ENCODE peak calls at places on chromosomes 13 and 19, in eight cellular contexts. N, G, Y, V, R, U, Z and O are unnamed samples.

GRCh38 chr19:34428549-34429285 is 536 bp downstream of the UBA2 start:
- DNase-seq in G (peak; percentile 51), V (no peak), Z (peak; percentile 85), U (peak; percentile 77), R (no peak), N (peak; percentile 10), Y (peak; percentile 17), O (peak; percentile 59)

GRCh38 chr13:82224806-82225205 is 1657.5 kb downstream of the SLITRK1 start:
- DNase-seq in U (no peak), V (no peak), N (no peak), G (no peak), R (no peak), Z (no peak), Y (no peak), O (no peak)

GRCh38 chr13:85266331-85266730 is 532.9 kb downstream of the SLITRK6 start:
- DNase-seq in R (no peak), G (no peak), U (no peak), Y (no peak), N (no peak), V (no peak), Z (no peak), O (no peak)

GRCh38 chr13:113049521-113049941 is 56.1 kb upstream of the F7 start:
- DNase-seq in Y (no peak), R (no peak), G (peak; percentile 31), V (no peak), Z (peak; percentile 77), N (peak; percentile 42), U (peak; percentile 17), O (peak; percentile 40)

GRCh38 chr19:15432629-15433518 is 14.1 kb upstream of the AKAP8L start:
- DNase-seq in V (peak; percentile 72), Z (peak; percentile 98), U (peak; percentile 98), R (peak; percentile 92), Y (peak; percentile 94), G (peak; percentile 86), N (peak; percentile 93), O (peak; percentile 95)

GRCh38 chr13:38308736-38309135 is 40.9 kb upstream of the UFM1 start:
- DNase-seq in V (peak; percentile 1), Y (no peak), U (peak; percentile 89), G (no peak), N (no peak), R (no peak), Z (no peak), O (no peak)

GRCh38 chr19:2188708-2189385 is 25.1 kb downstream of the DOT1L start:
- DNase-seq in V (peak; percentile 15), G (no peak), Y (no peak), U (peak; percentile 88), N (no peak), R (no peak), Z (no peak), O (no peak)

GRCh38 chr19:21947775-21948174 is 63.0 kb downstream of the ZNF208 start:
- DNase-seq in G (no peak), R (no peak), Y (no peak), N (no peak), Z (no peak), U (no peak), V (no peak), O (no peak)

GRCh38 chr19:28710278-28710677 is 502.7 kb downstream of the UQCRFS1 start:
- DNase-seq in Y (no peak), Z (no peak), R (no peak), G (no peak), U (peak; percentile 71), N (no peak), V (peak; percentile 20), O (no peak)

GRCh38 chr13:108944760-108945159 is 315.3 kb downstream of the MYO16 start:
- DNase-seq in R (no peak), V (no peak), G (no peak), U (peak; percentile 88), N (no peak), Y (no peak), Z (no peak), O (no peak)

GRCh38 chr19:15303105-15303780 is 29.1 kb downstream of the BRD4 start:
- DNase-seq in G (no peak), Y (no peak), U (peak; percentile 58), V (no peak), Z (no peak), N (no peak), R (no peak), O (no peak)

GRCh38 chr13:111216166-111216960 is 101.3 kb downstream of the ARHGEF7 start:
- DNase-seq in R (no peak), Z (peak; percentile 82), V (no peak), N (no peak), U (peak; percentile 33), G (no peak), Y (no peak), O (no peak)

GRCh38 chr19:36821758-36822157 is 16.4 kb downstream of the ZNF790 start:
- DNase-seq in G (no peak), Y (no peak), R (no peak), V (no peak), N (no peak), U (no peak), Z (no peak), O (no peak)

GRCh38 chr13:64234255-64234654 is 2818.6 kb upstream of the PCDH20 start:
- DNase-seq in U (no peak), R (no peak), Z (no peak), Y (no peak), N (no peak), G (no peak), V (no peak), O (no peak)

GRCh38 chr19:48318286-48318987 is 6.9 kb upstream of the EMP3 start:
- DNase-seq in Z (no peak), R (no peak), G (no peak), Y (no peak), U (no peak), N (no peak), V (no peak), O (no peak)

GRCh38 chr13:74406439-74406838 is 272.2 kb upstream of the KLF12 start:
- DNase-seq in G (no peak), V (no peak), R (no peak), Y (no peak), N (no peak), U (peak; percentile 23), Z (no peak), O (no peak)

GRCh38 chr19:10292206-10292788 is 2.5 kb downstream of the ICAM5 start:
- DNase-seq in N (peak; percentile 64), V (no peak), R (peak; percentile 75), G (peak; percentile 71), Z (peak; percentile 94), Y (peak; percentile 54), U (peak; percentile 91), O (peak; percentile 94)

DNA sequence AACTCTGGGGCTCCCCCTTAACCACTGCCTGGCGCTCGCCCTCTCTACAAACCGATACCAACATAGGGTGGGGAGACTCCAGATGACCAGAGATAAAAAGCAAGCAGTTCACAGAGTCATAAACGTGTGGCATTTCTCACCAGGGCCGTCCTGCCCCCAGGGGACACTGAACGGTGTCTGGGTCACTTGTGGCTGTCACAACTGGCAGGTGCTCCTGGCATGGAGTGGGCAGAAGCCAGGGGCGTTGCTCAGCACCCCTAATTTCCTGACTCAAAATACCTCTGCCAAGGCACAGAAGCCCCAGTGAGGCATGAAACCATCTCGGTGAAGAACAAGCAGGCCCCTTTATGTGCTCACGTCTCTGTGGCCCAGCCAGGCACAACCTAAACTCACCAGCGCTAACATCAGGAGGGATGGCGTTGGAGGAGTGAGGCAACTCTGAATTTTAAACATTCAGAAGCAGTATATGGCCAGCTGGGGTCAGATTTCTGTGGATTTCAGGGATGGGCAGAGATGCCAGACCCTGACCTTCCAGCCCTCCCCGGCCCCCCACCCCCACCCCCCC is 1.8 kb downstream of the PIP5K1C start:
- DNase-seq in U (peak; percentile 52), Y (no peak), V (no peak), N (no peak), R (no peak), G (no peak), Z (no peak), O (no peak)
- H3K27ac ChIP-seq in U (no peak overlapping the region), Y (peak overlapping the region; percentile 88), V (no peak overlapping the region), N (no peak overlapping the region), R (peak overlapping the region; percentile 90), G (peak overlapping the region; percentile 86), Z (no peak overlapping the region), O (no peak overlapping the region)

DNA sequence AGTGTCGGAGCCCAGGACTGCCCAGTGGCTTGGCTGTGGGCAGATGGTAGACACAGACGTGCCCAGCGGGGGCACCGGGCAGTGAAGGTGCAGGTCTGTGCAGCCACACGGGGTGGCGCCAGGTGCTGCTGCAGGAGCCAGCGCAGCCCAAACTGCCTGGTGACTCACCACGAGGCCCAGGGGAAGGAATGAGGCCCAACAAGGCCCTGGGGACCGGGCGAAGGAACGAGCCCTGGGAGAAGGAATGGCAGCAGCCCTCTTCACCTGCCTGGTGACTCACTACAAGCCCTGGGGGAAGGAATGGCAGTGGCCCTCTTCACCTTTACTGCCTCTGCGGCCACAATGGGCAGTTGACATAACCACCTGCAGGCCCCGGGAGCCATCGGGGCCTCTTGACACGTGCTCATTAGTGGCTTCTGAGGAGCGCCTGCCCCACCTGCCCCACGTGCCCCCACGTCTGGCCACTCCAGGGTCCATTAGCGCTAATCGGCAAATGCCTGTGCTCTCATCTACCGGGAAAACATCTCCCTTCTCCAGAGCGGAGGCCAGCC is 9.3 kb downstream of the MED16 start:
- DNase-seq in V (no peak), G (no peak), R (no peak), Y (no peak), N (no peak), U (no peak), Z (no peak), O (peak; percentile 67)
- H3K27ac ChIP-seq in V (no peak overlapping the region), G (no peak overlapping the region), R (no peak overlapping the region), Y (no peak overlapping the region), N (no peak overlapping the region), U (no peak overlapping the region), Z (no peak overlapping the region), O (no peak overlapping the region)

DNA sequence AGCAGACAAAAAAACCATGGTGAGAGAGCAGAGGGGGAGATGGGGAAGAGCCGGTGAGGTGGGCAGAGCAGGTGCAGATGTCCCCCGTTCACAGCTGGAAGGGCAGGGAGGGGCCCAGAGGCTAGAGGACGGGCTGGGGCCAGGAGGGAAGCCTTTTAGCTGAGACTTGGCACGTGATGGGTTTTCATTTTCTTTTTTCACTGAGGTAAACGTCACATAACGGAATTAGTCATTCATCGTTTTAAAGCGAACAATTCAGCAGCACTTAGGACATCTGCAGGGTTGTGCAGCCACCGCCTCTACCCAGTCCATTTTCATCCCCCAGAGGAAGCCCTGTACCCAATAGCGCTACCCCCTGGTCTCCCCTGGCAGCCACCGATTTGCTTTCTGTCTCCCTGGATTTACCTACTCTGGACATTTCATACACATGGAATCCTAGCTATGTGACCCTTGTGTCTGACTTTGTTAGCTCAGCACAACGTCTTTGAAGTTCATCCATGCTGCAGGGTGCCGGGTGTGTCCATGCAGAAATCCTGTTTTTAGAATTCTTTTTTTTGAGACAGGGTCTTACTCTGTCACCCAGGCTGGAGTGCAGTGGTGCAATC is 16.0 kb upstream of the EMC10 start:
- DNase-seq in Z (no peak), G (no peak), V (no peak), U (peak; percentile 71), Y (no peak), R (no peak), N (no peak), O (no peak)
- H3K27ac ChIP-seq in Z (no peak overlapping the region), G (no peak overlapping the region), V (no peak overlapping the region), U (no peak overlapping the region), Y (no peak overlapping the region), R (no peak overlapping the region), N (no peak overlapping the region), O (no peak overlapping the region)

DNA sequence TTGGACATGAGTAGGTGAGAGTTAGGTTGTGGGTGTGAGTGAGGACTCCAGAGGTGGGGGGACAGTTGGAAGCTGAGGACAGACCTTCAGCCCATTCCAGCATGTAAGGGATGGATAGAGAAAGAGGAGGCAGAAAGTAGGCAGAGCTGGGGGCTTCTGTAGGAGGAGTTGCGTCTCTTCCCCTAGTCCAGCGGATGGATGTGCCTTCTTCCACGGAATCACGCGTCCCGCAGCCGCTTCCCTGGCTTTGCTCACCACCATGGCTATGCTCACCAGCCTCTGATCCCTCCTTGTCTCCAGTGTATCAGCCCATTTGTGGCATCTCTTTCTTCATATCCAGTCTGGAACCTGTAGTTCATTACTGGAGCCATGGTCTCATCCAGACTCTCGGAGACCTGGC is 5.6 kb downstream of the UBAC2 start:
- DNase-seq in U (no peak), V (no peak), Y (no peak), Z (no peak), R (no peak), G (no peak), N (no peak), O (no peak)
- H3K27ac ChIP-seq in U (no peak overlapping the region), V (no peak overlapping the region), Y (no peak overlapping the region), Z (no peak overlapping the region), R (no peak overlapping the region), G (no peak overlapping the region), N (no peak overlapping the region), O (no peak overlapping the region)